ENCODE peak calls at places on chromosomes 7 and 10, in ten cellular contexts. N, E, H, R, G, C, V, S, P and F are unnamed samples.

GRCh38 chr10:30774281-30774680 is 144.7 kb upstream of the LYZL2 start:
- DNase-seq in N (no peak), E (no peak), H (no peak), R (no peak), G (no peak), C (no peak), V (no peak), S (no peak), P (no peak), F (no peak)

GRCh38 chr10:111207525-111207924 is 130.7 kb downstream of the ADRA2A start:
- DNase-seq in N (no peak), E (no peak), H (no peak), R (peak), G (peak), C (no peak), V (no peak), S (no peak), P (no peak), F (no peak)

GRCh38 chr10:45580781-45581496 is 91.6 kb downstream of the ZFAND4 start:
- DNase-seq in N (no peak), E (no peak), H (no peak), R (no peak), G (no peak), C (no peak), V (no peak), S (no peak), P (no peak), F (no peak)

GRCh38 chr10:58275908-58276307 is 6.9 kb downstream of the CISD1 start:
- DNase-seq in N (no peak), E (no peak), H (no peak), R (no peak), G (no peak), C (no peak), V (no peak), S (peak), P (no peak), F (no peak)

GRCh38 chr10:22710139-22710745 is 4.1 kb downstream of the PIP4K2A start:
- DNase-seq in N (no peak), E (no peak), H (no peak), R (no peak), G (no peak), C (no peak), V (no peak), S (no peak), P (no peak), F (no peak)

GRCh38 chr10:99551158-99551557 is 18.4 kb downstream of the NKX2-3 start:
- DNase-seq in N (no peak), E (no peak), H (peak), R (peak), G (no peak), C (no peak), V (no peak), S (peak), P (peak), F (no peak)

GRCh38 chr7:96266015-96266414 is 55.9 kb downstream of the SLC25A13 start:
- DNase-seq in N (no peak), E (no peak), H (no peak), R (no peak), G (no peak), C (no peak), V (no peak), S (no peak), P (no peak), F (no peak)

GRCh38 chr10:104447331-104447730 is 93.7 kb downstream of the CFAP58 start:
- DNase-seq in N (no peak), E (no peak), H (no peak), R (no peak), G (no peak), C (no peak), V (no peak), S (no peak), P (peak), F (no peak)

GRCh38 chr10:84059526-84059925 is 79.8 kb upstream of the GHITM start:
- DNase-seq in N (no peak), E (no peak), H (no peak), R (no peak), G (no peak), C (no peak), V (peak), S (no peak), P (no peak), F (no peak)
- TF ChIP-seq CTCF in N (peak), E (no peak), H (no peak), R (no peak), G (no peak), C (no peak), V (no peak), S (no peak), P (peak), F (no peak)

GRCh38 chr7:44072364-44073231 is 7.2 kb upstream of the PGAM2 start:
- DNase-seq in N (no peak), E (peak), H (peak), R (peak), G (peak), C (peak), V (peak), S (peak), P (peak), F (peak)
- TF ChIP-seq CTCF in N (peak), E (peak), H (peak), R (peak), G (peak), C (peak), V (peak), S (peak), P (peak), F (peak)

DNA sequence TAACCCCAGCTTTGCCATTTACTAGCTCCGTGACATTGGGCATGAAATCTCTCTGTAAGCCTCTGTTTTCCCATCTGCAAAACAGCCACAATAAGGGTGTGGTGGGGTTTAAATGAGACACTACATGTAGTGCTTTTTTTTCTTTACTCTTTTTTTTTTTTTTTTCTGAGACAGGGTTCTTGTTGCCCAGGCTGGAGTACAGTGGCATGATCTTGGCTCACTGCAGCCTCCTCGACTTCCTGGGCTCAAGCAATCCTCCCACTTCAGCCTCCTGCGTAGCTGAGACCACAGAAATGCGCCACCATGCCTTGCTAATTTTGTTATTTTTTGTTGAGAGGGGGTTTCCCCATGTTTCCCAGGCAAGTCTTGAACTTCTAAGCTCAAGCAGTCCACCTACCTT is 8.3 kb upstream of the DENND10 start:
- DNase-seq in N (no peak), E (no peak), H (no peak), R (no peak), G (peak), C (no peak), V (no peak), S (no peak), P (no peak), F (no peak)
- TF ChIP-seq CTCF in N (no peak), E (no peak), H (no peak), R (no peak), G (no peak), C (no peak), V (no peak), S (no peak), P (no peak), F (no peak)

GRCh38 chr7:30741289-30741688 is 10.6 kb upstream of the INMT start:
- DNase-seq in N (no peak), E (no peak), H (no peak), R (no peak), G (no peak), C (no peak), V (no peak), S (no peak), P (no peak), F (no peak)

GRCh38 chr7:30744075-30744417 is 7.9 kb upstream of the INMT start:
- DNase-seq in N (no peak), E (no peak), H (no peak), R (no peak), G (no peak), C (no peak), V (no peak), S (no peak), P (no peak), F (no peak)

GRCh38 chr7:30745251-30745650 is 6.7 kb upstream of the INMT start:
- DNase-seq in N (no peak), E (no peak), H (no peak), R (no peak), G (no peak), C (no peak), V (no peak), S (no peak), P (no peak), F (no peak)

GRCh38 chr7:30740417-30741181 is 11.3 kb upstream of the INMT start:
- DNase-seq in N (peak), E (peak), H (peak), R (peak), G (peak), C (peak), V (peak), S (peak), P (peak), F (peak)

GRCh38 chr7:30743371-30744074 is 8.4 kb upstream of the INMT start:
- DNase-seq in N (no peak), E (no peak), H (no peak), R (no peak), G (no peak), C (no peak), V (no peak), S (peak), P (peak), F (no peak)
- TF ChIP-seq CTCF in N (peak), E (peak), H (peak), R (no peak), G (no peak), C (no peak), V (no peak), S (peak), P (no peak), F (no peak)

GRCh38 chr7:140506788-140507464 is 27.6 kb upstream of the MKRN1 start:
- DNase-seq in N (no peak), E (no peak), H (peak), R (peak), G (no peak), C (no peak), V (peak), S (peak), P (peak), F (no peak)
- TF ChIP-seq CTCF in N (no peak), E (no peak), H (peak), R (no peak), G (no peak), C (no peak), V (no peak), S (peak), P (peak), F (no peak)